ENCODE peak calls at places on chromosome 5, in eight cellular contexts. X is foreskin fibroblast, J is body of pancreas, Q is mucosa of descending colon, P is lower leg skin, K is HFF-Myc, D is cardiac fibroblast, F is aorta. R is an unnamed sample.
A peak's percentile ranks its signal among the peaks of the same experiment; 100 is the strongest.

GRCh38 chr5:72709341-72709740 is 107.1 kb upstream of the TNPO1 start:
- DNase-seq in Q (no peak), D (no peak), F (no peak), K (no peak), X (no peak), J (no peak), P (no peak), R (no peak)

GRCh38 chr5:93201061-93201460 is 380.0 kb downstream of the NR2F1-AS1 start:
- DNase-seq in K (no peak), F (no peak), P (no peak), J (no peak), D (no peak), X (no peak), Q (no peak), R (no peak)

GRCh38 chr5:153515269-153515668 is 24.8 kb downstream of the GRIA1 start:
- DNase-seq in J (no peak), Q (no peak), P (no peak), K (no peak), F (no peak), X (peak; percentile 77), D (peak; percentile 72), R (no peak)

GRCh38 chr5:132190161-132190817 is 37.4 kb downstream of the P4HA2 start:
- DNase-seq in J (peak; percentile 56), F (no peak), X (peak; percentile 57), D (peak; percentile 78), K (peak; percentile 61), Q (no peak), P (no peak), R (peak; percentile 36)

GRCh38 chr5:36177154-36177553 is 25.2 kb downstream of the SKP2 start:
- DNase-seq in Q (no peak), X (no peak), P (no peak), D (no peak), F (no peak), J (no peak), K (no peak), R (no peak)

GRCh38 chr5:180866296-180866695 is 5.2 kb upstream of the ZFP62 start:
- DNase-seq in K (no peak), D (no peak), X (no peak), J (no peak), Q (no peak), F (no peak), P (no peak), R (no peak)

GRCh38 chr5:133398646-133399081 is 213.7 kb downstream of the FSTL4 start:
- DNase-seq in F (no peak), J (no peak), K (no peak), Q (no peak), X (no peak), D (no peak), P (no peak), R (no peak)

GRCh38 chr5:157554180-157555030 is 21.2 kb downstream of the ADAM19 start:
- DNase-seq in P (no peak), Q (no peak), D (no peak), X (no peak), K (no peak), J (no peak), F (no peak), R (no peak)

GRCh38 chr5:157532022-157532421 is 43.6 kb downstream of the ADAM19 start:
- DNase-seq in P (no peak), X (no peak), K (no peak), Q (no peak), D (no peak), J (no peak), F (no peak), R (no peak)

GRCh38 chr5:134620634-134621033 is 12.0 kb downstream of the SAR1B start:
- DNase-seq in X (no peak), F (no peak), D (no peak), P (no peak), Q (no peak), K (no peak), J (no peak), R (no peak)

GRCh38 chr5:138180183-138180782 is 1.4 kb downstream of the KIF20A start:
- DNase-seq in D (peak; percentile 78), F (no peak), Q (no peak), X (peak; percentile 48), P (no peak), J (no peak), K (peak; percentile 54), R (peak; percentile 48)

GRCh38 chr5:53631251-53631650 is 70.8 kb downstream of the NDUFS4 start:
- DNase-seq in D (no peak), P (no peak), F (no peak), Q (no peak), X (no peak), J (no peak), K (no peak), R (no peak)

GRCh38 chr5:31860726-31861432 is 221.9 kb downstream of the PDZD2 start:
- DNase-seq in D (no peak), X (no peak), K (no peak), Q (no peak), J (no peak), P (no peak), F (no peak), R (no peak)

GRCh38 chr5:4576161-4576748 is 563.9 kb upstream of the ADAMTS16 start:
- DNase-seq in P (no peak), K (no peak), X (no peak), F (no peak), J (no peak), D (no peak), Q (no peak), R (no peak)

GRCh38 chr5:136420168-136420916 is 55.0 kb upstream of the TRPC7 start:
- DNase-seq in K (no peak), P (no peak), D (no peak), F (no peak), Q (no peak), J (no peak), X (no peak), R (no peak)

GRCh38 chr5:77867914-77868313 is 91.8 kb upstream of the TBCA start:
- DNase-seq in X (no peak), D (no peak), K (no peak), F (no peak), Q (no peak), J (no peak), P (no peak), R (no peak)

GRCh38 chr5:14440223-14440597 is 141.4 kb upstream of the OTULINL start:
- DNase-seq in Q (no peak), P (no peak), X (no peak), F (no peak), K (no peak), J (no peak), D (no peak), R (no peak)

DNA sequence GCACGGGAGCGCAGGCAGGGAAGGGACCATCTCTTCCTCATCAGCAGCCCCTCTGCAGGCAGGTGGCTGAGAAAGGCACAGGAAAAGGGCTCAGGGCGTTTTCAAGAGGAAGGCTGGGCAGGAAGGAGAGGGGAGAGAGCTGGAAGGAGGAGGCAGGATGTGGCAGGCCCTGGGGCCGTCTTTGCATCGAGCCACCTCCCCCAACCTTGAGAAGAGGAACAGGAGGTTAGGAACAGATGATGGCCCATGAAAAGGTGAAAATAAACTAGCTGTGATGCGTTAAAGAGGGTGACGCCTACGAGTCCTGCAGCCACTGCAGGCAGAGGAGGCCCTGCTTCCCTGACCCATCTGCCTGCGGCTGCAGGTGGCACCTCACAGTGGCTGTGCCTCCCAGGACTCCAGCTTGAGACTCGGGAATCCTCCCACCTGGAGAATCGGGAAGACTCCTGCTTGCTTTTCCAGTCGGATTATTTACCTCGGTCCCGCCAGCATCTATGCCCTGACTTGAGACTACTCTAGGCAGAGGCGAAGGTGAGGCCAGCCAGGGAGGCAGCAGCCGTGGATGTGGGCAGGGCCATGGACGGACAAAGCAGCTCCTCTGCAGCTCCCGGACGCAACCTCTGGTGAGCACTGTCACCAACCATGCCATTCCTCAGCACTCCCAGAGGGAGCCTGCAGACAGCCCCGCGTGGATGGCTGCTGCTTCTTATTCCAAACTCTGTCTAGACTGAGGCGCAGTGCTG is 18.2 kb downstream of the MED10 start:
- DNase-seq in D (no peak), Q (no peak), P (no peak), J (no peak), X (no peak), F (peak; percentile 62), K (no peak), R (no peak)
- H3K4me3 ChIP-seq in D (no peak overlapping the region), Q (no peak overlapping the region), P (no peak overlapping the region), J (no peak overlapping the region), X (no peak overlapping the region), F (no peak overlapping the region), K (no peak overlapping the region), R (peak overlapping the region; percentile 18)

GRCh38 chr5:146007270-146007669 is 70.9 kb downstream of the SH3RF2 start:
- DNase-seq in P (no peak), D (peak; percentile 17), X (peak; percentile 4), J (no peak), K (peak; percentile 15), F (no peak), Q (no peak), R (no peak)
- H3K4me3 ChIP-seq in P (no peak overlapping the region), D (no peak overlapping the region), X (no peak overlapping the region), J (no peak overlapping the region), K (no peak overlapping the region), F (no peak overlapping the region), Q (no peak overlapping the region), R (no peak overlapping the region)

DNA sequence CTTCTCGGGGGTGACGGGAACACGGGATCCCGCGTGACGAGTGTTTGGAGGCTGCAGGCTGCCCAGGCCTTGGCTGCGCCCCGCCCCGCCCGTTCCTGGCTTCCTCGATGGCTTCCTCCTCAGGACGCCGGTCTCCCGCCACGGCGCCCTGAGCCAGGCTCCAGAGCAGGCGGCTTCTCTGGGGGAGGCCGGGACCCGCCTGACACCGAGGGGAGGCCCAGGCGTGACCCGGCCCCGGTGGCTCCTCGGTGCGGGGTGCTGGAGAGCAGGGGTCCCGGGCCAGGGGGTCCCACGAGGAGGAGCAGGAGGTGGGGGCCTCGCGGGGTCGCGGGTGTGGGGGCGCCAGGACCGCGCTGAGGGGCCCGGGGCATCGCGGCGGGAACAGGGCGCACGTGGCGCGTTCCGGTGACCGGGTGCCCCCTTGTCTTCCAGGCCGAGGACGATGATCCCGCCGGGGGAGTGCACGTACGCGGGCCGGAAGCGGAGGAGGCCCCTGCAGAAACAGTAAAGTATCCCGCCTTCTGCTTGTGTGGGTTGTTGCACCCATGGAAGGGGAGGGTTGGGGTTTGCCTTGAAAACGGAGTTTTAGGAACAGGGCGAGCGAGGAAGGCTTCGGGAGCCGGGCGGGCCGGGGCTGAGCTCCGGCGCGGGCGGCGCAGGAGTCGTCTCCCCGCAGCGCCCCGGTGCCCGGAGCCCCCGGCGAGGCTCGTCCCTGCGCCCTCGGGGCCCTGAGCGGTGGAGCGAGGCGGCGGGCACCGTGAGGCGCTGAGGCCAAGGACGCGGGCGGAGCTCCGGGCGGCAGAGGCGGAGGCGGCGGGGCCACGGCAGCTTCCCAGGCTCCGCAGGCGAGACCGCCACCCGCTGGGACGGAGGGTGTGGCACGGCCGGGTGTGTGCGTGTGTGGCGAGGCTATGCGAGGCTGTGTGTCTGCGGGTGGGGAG is 22.2 kb downstream of the AHRR start:
- DNase-seq in D (peak; percentile 52), F (peak; percentile 83), P (no peak), K (no peak), X (peak; percentile 79), Q (no peak), J (peak; percentile 55), R (peak; percentile 47)
- H3K4me3 ChIP-seq in D (peak overlapping the region; percentile 43), F (no peak overlapping the region), P (peak overlapping the region; percentile 12), K (peak overlapping the region; percentile 30), X (peak overlapping the region; percentile 27), Q (no peak overlapping the region), J (no peak overlapping the region), R (no peak overlapping the region)

DNA sequence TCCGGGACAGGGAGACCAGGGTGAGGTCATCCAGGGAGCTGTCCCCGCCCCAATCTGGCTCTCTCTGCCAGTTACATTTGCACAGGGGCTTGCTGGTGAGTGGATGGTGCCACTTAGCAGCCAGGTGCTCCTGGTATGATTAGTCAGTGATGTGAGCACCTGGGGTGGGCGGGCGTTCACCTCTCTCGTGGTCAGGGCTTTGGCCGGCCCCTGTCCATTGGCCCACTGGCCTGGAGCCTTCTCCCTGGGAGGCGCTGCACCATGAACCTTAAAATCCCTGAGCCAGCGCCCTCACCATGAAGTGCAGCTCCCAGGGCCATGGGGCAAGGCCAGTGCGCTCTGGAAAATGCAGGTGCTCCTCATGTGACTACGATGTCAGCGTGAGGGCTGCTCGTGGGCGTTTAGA is 2.0 kb downstream of the NKD2 start:
- DNase-seq in K (no peak), F (peak; percentile 57), Q (peak; percentile 37), X (no peak), P (no peak), J (no peak), D (no peak), R (no peak)
- H3K4me3 ChIP-seq in K (no peak overlapping the region), F (no peak overlapping the region), Q (no peak overlapping the region), X (no peak overlapping the region), P (no peak overlapping the region), J (no peak overlapping the region), D (peak overlapping the region; percentile 15), R (no peak overlapping the region)